ENCODE peak calls at places on chromosomes 2 and 18, in four cellular contexts. U is stomach, I is thoracic aorta, E is Peyer's patch. H is an unnamed sample.
A peak's percentile ranks its signal among the peaks of the same experiment; 100 is the strongest.

GRCh38 chr2:134410831-134411231 is 157.0 kb downstream of the MGAT5 start:
- DNase-seq in U (no peak), I (no peak), E (no peak), H (no peak)

GRCh38 chr2:44230378-44230777 is 44.9 kb upstream of the SLC3A1 start:
- DNase-seq in U (no peak), I (no peak), E (no peak), H (no peak)

GRCh38 chr2:120108049-120108448 is 95.2 kb downstream of the EPB41L5 start:
- DNase-seq in U (peak; percentile 63), I (no peak), E (no peak), H (no peak)

GRCh38 chr18:2910261-2910660 is 63.5 kb downstream of the EMILIN2 start:
- DNase-seq in U (no peak), I (no peak), E (peak; percentile 45), H (no peak)

GRCh38 chr2:219404954-219405353 is 13.2 kb upstream of the DES start:
- DNase-seq in U (no peak), I (no peak), E (no peak), H (no peak)

GRCh38 chr2:84944257-84944909 is 26.6 kb upstream of the KCMF1 start:
- DNase-seq in U (no peak), I (no peak), E (peak; percentile 34), H (no peak)

GRCh38 chr2:237865623-237866041 is 6.2 kb downstream of the RAMP1 start:
- DNase-seq in U (no peak), I (no peak), E (peak; percentile 33), H (no peak)

GRCh38 chr2:189153608-189154007 is 26.0 kb downstream of the COL5A2 start:
- DNase-seq in U (no peak), I (no peak), E (no peak), H (no peak)

DNA sequence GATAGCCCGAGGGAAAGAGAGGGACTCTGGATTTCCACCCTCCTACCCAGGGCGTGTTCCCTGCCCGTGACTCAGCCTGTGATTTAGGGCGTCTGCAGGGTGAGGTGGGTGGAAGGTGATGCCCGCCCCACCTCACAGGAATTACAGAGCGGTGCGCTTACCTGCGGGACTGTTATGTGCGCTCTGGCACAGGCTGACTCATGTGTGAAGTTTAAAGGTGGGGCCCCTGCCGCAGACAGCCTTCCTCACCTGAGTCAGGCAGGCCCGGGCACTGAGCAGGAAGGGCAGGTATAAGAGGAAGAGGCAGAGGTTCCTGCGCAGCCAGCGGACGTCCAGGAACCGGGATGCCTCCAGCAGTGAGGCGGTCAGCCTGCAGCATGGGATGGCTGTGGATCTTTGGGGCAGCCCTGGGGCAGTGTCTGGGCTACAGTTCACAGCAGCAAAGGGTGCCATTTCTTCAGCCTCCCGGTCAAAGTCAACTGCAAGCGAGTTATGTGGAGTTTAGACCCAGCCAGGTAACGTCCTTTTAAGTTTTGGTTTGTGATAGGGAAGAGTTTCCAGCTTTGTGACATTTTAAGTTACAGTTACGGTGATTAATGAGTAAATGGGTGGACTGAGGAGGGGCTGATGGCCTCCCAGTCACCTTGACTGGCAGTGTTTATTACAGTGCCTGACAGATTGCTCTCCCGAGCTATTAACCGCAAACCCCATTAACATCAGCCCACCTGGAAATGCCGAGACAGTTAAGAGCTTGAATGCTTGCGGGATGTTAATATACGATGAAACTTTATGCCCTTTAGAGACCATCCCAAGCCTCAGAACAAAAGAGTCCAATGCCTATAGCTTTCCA is 141.6 kb upstream of the TTC39C start:
- DNase-seq in U (peak; percentile 81), I (no peak), E (peak; percentile 89), H (peak; percentile 13)
- H3K27ac ChIP-seq in U (peak overlapping the region; percentile 76), I (no peak overlapping the region), E (peak overlapping the region; percentile 73), H (no peak overlapping the region)

GRCh38 chr2:38598991-38599295 is 3.8 kb downstream of the HNRNPLL start:
- DNase-seq in U (no peak), I (no peak), E (no peak), H (no peak)

GRCh38 chr2:38597115-38597514 is 5.6 kb downstream of the HNRNPLL start:
- DNase-seq in U (no peak), I (no peak), E (no peak), H (no peak)

GRCh38 chr2:38598200-38598990 is 4.3 kb downstream of the HNRNPLL start:
- DNase-seq in U (no peak), I (no peak), E (no peak), H (no peak)

GRCh38 chr2:38592951-38593350 is 9.8 kb downstream of the HNRNPLL start:
- DNase-seq in U (no peak), I (no peak), E (no peak), H (no peak)

DNA sequence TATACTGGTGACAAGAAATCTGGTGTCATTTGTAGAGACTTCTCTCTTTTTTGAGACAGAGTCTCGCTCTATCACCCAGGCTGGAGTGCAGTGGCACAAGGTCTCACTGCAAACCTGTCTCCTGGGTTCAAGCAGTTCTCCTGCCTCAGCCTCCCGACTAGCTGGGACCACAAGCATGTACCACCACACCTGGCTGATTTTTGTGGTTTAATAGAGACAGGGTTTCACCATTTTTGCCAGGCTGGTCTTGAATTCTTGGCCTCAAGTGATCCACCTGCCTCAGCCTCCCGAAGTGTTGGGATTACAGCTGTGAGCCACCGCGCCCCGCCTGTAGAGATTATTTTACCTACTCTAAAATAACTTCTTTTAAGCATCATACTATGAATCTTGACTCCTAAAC is 6.5 kb downstream of the HNRNPLL start:
- DNase-seq in U (no peak), I (no peak), E (no peak), H (no peak)
- H3K4me3 ChIP-seq in U (no peak overlapping the region), I (no peak overlapping the region), E (no peak overlapping the region), H (peak overlapping the region; percentile 14)

GRCh38 chr2:65402780-65403528 is 29.4 kb downstream of the SPRED2 start:
- DNase-seq in U (no peak), I (no peak), E (no peak), H (no peak)
- H3K4me1 ChIP-seq in U (peaks cover 51% of the 10 kb centered on the region), I (peaks cover 17% of the 10 kb centered on the region), E (no peaks in the 10 kb centered on the region), H (no peaks in the 10 kb centered on the region)

GRCh38 chr2:26725516-26725810 is 32.9 kb downstream of the KCNK3 start:
- DNase-seq in U (no peak), I (no peak), E (no peak), H (no peak)

GRCh38 chr2:26722911-26723310 is 30.4 kb downstream of the KCNK3 start:
- DNase-seq in U (no peak), I (no peak), E (no peak), H (no peak)

GRCh38 chr2:26723475-26723874 is 31.0 kb downstream of the KCNK3 start:
- DNase-seq in U (no peak), I (no peak), E (no peak), H (no peak)

GRCh38 chr2:26724784-26725515 is 32.4 kb downstream of the KCNK3 start:
- DNase-seq in U (no peak), I (no peak), E (no peak), H (no peak)

DNA sequence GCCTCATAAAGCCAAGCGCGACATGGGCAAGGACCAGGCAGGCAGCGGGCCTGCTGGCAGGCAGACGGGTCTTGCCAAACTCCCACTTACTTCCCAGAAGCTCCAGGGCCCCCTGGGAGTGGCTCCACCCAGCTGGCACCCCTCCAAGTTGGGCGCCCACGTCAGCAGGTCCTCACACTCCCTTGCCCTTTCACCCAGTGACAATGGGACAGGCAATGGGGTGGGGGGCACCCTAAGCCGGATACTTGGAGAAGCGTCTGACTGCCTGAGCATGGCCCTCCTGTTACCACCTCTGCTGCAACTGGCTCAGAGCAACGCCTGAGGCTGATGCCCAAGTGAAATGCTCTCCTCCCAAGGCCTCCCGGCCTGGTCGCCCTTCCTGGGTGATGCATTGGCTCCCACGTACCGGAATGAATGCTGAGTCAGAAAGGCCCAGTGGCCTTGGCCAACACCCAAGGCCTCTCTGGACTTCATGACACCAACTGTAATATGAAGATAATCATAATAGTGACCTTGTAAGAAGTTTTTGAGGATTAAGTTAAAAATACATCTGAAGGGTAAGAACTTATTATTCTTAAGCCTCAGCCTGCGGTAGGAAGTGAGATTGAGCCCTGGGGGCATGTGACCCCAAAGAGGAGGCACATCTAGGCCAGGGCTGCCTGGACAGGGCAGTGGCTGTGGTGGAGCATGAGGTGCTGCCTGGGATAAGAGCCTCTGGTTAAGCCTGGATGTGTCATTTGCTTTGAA is 31.7 kb downstream of the KCNK3 start:
- DNase-seq in U (peak; percentile 32), I (peak; percentile 58), E (peak; percentile 71), H (no peak)
- H3K27ac ChIP-seq in U (peak overlapping the region; percentile 77), I (peak overlapping the region; percentile 96), E (peak overlapping the region; percentile 13), H (no peak overlapping the region)

H was measured in naive thymus-derived CD4-positive, alpha-beta T cell.